ENCODE peak calls at places on chromosomes 5 and 9, in ten cellular contexts. One of them, this sample, is unnamed.

GRCh38 chr9:114214686-114215397 is 59.5 kb downstream of the COL27A1 start:
- ATAC-seq in upper lobe of right lung: no peak
- ATAC-seq in CD4-positive, alpha-beta T cell: no peak
- ATAC-seq in psoas muscle: peak
- ATAC-seq in CD8-positive, alpha-beta T cell: no peak
- ATAC-seq in mucosa of descending colon: no peak
- ATAC-seq in HepG2: no peak
- ATAC-seq in RWPE2: peak
- ATAC-seq in HCT116: no peak
- ATAC-seq in PC-3: no peak
- ATAC-seq in this sample: no peak

GRCh38 chr5:1806199-1806598 is 5.0 kb downstream of the NDUFS6 start:
- ATAC-seq in HepG2: no peak
- ATAC-seq in upper lobe of right lung: no peak
- ATAC-seq in psoas muscle: no peak
- ATAC-seq in mucosa of descending colon: no peak
- ATAC-seq in PC-3: no peak
- ATAC-seq in CD8-positive, alpha-beta T cell: no peak
- ATAC-seq in RWPE2: no peak
- ATAC-seq in CD4-positive, alpha-beta T cell: no peak
- ATAC-seq in HCT116: no peak
- ATAC-seq in this sample: no peak

GRCh38 chr9:134629586-134630392 is 11.8 kb upstream of the COL5A1 start:
- ATAC-seq in upper lobe of right lung: no peak
- ATAC-seq in psoas muscle: no peak
- ATAC-seq in HCT116: no peak
- ATAC-seq in RWPE2: no peak
- ATAC-seq in CD4-positive, alpha-beta T cell: no peak
- ATAC-seq in PC-3: no peak
- ATAC-seq in CD8-positive, alpha-beta T cell: no peak
- ATAC-seq in HepG2: no peak
- ATAC-seq in mucosa of descending colon: no peak
- ATAC-seq in this sample: no peak

GRCh38 chr5:163544041-163544440 is 38.6 kb downstream of the MAT2B start:
- ATAC-seq in psoas muscle: no peak
- ATAC-seq in HCT116: no peak
- ATAC-seq in CD4-positive, alpha-beta T cell: no peak
- ATAC-seq in mucosa of descending colon: no peak
- ATAC-seq in upper lobe of right lung: no peak
- ATAC-seq in PC-3: no peak
- ATAC-seq in RWPE2: no peak
- ATAC-seq in HepG2: no peak
- ATAC-seq in CD8-positive, alpha-beta T cell: no peak
- ATAC-seq in this sample: no peak

GRCh38 chr5:11483630-11484029 is 420.6 kb downstream of the CTNND2 start:
- ATAC-seq in psoas muscle: no peak
- ATAC-seq in HCT116: no peak
- ATAC-seq in CD4-positive, alpha-beta T cell: no peak
- ATAC-seq in CD8-positive, alpha-beta T cell: no peak
- ATAC-seq in upper lobe of right lung: no peak
- ATAC-seq in PC-3: no peak
- ATAC-seq in HepG2: no peak
- ATAC-seq in mucosa of descending colon: no peak
- ATAC-seq in RWPE2: no peak
- ATAC-seq in this sample: no peak

GRCh38 chr5:150440948-150441812 is 8.4 kb downstream of the RPS14 start:
- ATAC-seq in mucosa of descending colon: peak
- ATAC-seq in HCT116: peak
- ATAC-seq in RWPE2: peak
- ATAC-seq in CD8-positive, alpha-beta T cell: no peak
- ATAC-seq in PC-3: peak
- ATAC-seq in psoas muscle: no peak
- ATAC-seq in CD4-positive, alpha-beta T cell: no peak
- ATAC-seq in upper lobe of right lung: no peak
- ATAC-seq in HepG2: peak
- ATAC-seq in this sample: no peak

GRCh38 chr5:15834596-15835245 is 334.7 kb downstream of the FBXL7 start:
- ATAC-seq in psoas muscle: no peak
- ATAC-seq in RWPE2: peak
- ATAC-seq in HCT116: no peak
- ATAC-seq in HepG2: no peak
- ATAC-seq in CD8-positive, alpha-beta T cell: no peak
- ATAC-seq in CD4-positive, alpha-beta T cell: no peak
- ATAC-seq in upper lobe of right lung: no peak
- ATAC-seq in PC-3: peak
- ATAC-seq in mucosa of descending colon: no peak
- ATAC-seq in this sample: no peak

GRCh38 chr9:132877447-132877817 is 652 bp downstream of the AK8 start:
- ATAC-seq in HCT116: no peak
- ATAC-seq in mucosa of descending colon: no peak
- ATAC-seq in CD8-positive, alpha-beta T cell: no peak
- ATAC-seq in RWPE2: no peak
- ATAC-seq in CD4-positive, alpha-beta T cell: no peak
- ATAC-seq in psoas muscle: no peak
- ATAC-seq in upper lobe of right lung: no peak
- ATAC-seq in HepG2: no peak
- ATAC-seq in PC-3: no peak
- ATAC-seq in this sample: no peak

GRCh38 chr9:89529243-89530030 is 31.5 kb upstream of the SEMA4D start:
- ATAC-seq in HCT116: no peak
- ATAC-seq in CD4-positive, alpha-beta T cell: peak
- ATAC-seq in CD8-positive, alpha-beta T cell: peak
- ATAC-seq in psoas muscle: no peak
- ATAC-seq in upper lobe of right lung: peak
- ATAC-seq in mucosa of descending colon: no peak
- ATAC-seq in HepG2: no peak
- ATAC-seq in RWPE2: no peak
- ATAC-seq in PC-3: no peak
- ATAC-seq in this sample: no peak

GRCh38 chr9:134475051-134475790 is 149.0 kb downstream of the RXRA start:
- ATAC-seq in CD4-positive, alpha-beta T cell: peak
- ATAC-seq in mucosa of descending colon: peak
- ATAC-seq in RWPE2: no peak
- ATAC-seq in upper lobe of right lung: peak
- ATAC-seq in psoas muscle: no peak
- ATAC-seq in HepG2: no peak
- ATAC-seq in PC-3: peak
- ATAC-seq in CD8-positive, alpha-beta T cell: peak
- ATAC-seq in HCT116: peak
- ATAC-seq in this sample: peak

GRCh38 chr5:14681236-14681752 is 16.8 kb downstream of the OTULIN start:
- ATAC-seq in psoas muscle: no peak
- ATAC-seq in mucosa of descending colon: no peak
- ATAC-seq in HepG2: no peak
- ATAC-seq in upper lobe of right lung: no peak
- ATAC-seq in HCT116: no peak
- ATAC-seq in RWPE2: no peak
- ATAC-seq in CD8-positive, alpha-beta T cell: no peak
- ATAC-seq in PC-3: no peak
- ATAC-seq in CD4-positive, alpha-beta T cell: no peak
- ATAC-seq in this sample: no peak

GRCh38 chr9:70438341-70438924 is 24.0 kb upstream of the KLF9 start:
- ATAC-seq in psoas muscle: no peak
- ATAC-seq in PC-3: no peak
- ATAC-seq in mucosa of descending colon: peak
- ATAC-seq in HepG2: no peak
- ATAC-seq in CD8-positive, alpha-beta T cell: no peak
- ATAC-seq in upper lobe of right lung: peak
- ATAC-seq in HCT116: peak
- ATAC-seq in RWPE2: peak
- ATAC-seq in CD4-positive, alpha-beta T cell: no peak
- ATAC-seq in this sample: peak

DNA sequence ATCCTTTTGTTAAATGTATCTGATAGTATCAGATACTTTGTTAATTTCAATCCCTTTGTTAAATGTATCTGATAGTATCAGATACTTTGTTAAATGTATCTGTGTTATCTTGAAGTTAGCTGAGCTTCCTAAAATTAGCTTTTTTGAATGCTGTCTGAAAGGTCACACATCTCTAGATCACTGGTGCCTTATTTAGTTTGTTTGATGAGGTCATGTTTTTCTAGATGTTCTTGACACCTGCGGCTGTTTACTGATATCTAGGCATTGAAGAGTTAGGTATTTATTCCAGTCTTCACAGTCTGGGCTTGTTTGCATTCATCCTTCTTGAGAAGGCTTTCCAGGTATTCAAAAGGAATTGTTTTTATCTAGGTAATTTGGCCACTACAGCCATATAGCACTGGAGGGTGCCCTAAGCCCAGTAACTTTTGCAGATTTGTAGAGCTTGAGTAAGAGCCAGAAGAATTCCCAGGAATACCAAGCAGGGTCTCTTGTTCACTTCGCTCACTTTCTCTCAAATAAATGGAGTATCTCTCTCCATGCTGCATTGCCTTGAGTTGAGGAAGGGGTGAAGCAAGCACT is 435.4 kb upstream of the GRAMD2B start:
- ATAC-seq in upper lobe of right lung: no peak
- ATAC-seq in HCT116: no peak
- ATAC-seq in PC-3: no peak
- ATAC-seq in mucosa of descending colon: no peak
- ATAC-seq in psoas muscle: no peak
- ATAC-seq in CD8-positive, alpha-beta T cell: no peak
- ATAC-seq in RWPE2: no peak
- ATAC-seq in HepG2: no peak
- ATAC-seq in CD4-positive, alpha-beta T cell: no peak
- ATAC-seq in this sample: no peak
- TF ChIP-seq CTCF in upper lobe of right lung: no peak
- TF ChIP-seq CTCF in HCT116: no peak
- TF ChIP-seq CTCF in PC-3: no peak
- TF ChIP-seq CTCF in mucosa of descending colon: no peak
- TF ChIP-seq CTCF in psoas muscle: no peak
- TF ChIP-seq CTCF in CD8-positive, alpha-beta T cell: no peak
- TF ChIP-seq CTCF in RWPE2: no peak
- TF ChIP-seq CTCF in HepG2: no peak
- TF ChIP-seq CTCF in CD4-positive, alpha-beta T cell: no peak
- TF ChIP-seq CTCF in this sample: no peak

GRCh38 chr5:95735436-95735835 is 4.3 kb downstream of the RHOBTB3 start:
- ATAC-seq in upper lobe of right lung: no peak
- ATAC-seq in HepG2: no peak
- ATAC-seq in HCT116: no peak
- ATAC-seq in PC-3: no peak
- ATAC-seq in CD8-positive, alpha-beta T cell: no peak
- ATAC-seq in psoas muscle: no peak
- ATAC-seq in CD4-positive, alpha-beta T cell: no peak
- ATAC-seq in RWPE2: no peak
- ATAC-seq in mucosa of descending colon: peak
- ATAC-seq in this sample: no peak
- TF ChIP-seq CTCF in upper lobe of right lung: no peak
- TF ChIP-seq CTCF in HepG2: no peak
- TF ChIP-seq CTCF in HCT116: no peak
- TF ChIP-seq CTCF in PC-3: no peak
- TF ChIP-seq CTCF in CD8-positive, alpha-beta T cell: no peak
- TF ChIP-seq CTCF in psoas muscle: no peak
- TF ChIP-seq CTCF in CD4-positive, alpha-beta T cell: no peak
- TF ChIP-seq CTCF in RWPE2: no peak
- TF ChIP-seq CTCF in mucosa of descending colon: no peak
- TF ChIP-seq CTCF in this sample: no peak

DNA sequence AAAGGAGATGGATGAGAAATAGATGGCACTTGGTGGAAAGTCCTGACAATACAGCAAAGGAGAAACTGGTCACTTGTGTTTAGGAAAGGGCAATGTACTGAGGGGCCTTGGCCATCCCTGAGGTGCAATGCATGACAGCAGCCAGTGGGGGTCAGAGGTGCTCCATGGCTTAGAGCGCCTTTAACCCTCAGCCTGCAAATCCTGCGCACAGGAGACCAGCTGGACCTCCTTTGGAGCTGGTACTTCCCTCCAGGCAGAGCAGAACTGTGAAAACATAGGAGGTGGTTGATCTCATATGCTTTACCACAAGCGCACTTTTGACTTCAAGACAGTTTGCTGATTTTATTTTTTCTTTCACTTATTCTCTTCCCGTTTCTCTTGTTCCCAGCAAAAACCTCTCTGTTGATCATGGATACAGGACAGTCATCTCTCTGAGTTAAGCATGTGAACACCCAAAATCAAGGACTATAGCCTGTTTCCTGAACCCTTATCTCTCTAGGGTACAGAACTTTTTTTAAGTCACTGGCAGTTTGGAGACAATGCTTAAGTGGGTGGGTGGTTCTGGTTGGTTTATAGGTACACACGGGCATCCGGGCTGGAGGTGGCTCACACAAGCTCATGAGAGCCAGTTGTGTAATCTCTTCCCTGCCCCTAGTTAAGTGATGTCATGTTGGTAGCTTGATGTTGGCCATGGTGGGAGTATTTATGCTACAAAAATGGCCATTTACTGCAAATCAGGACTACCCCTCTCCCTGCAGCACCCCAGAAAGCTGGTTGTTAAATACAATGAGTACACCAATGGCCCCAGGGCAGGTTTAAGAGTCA is 37.6 kb upstream of the ANKRD55 start:
- ATAC-seq in psoas muscle: peak
- ATAC-seq in mucosa of descending colon: peak
- ATAC-seq in HepG2: peak
- ATAC-seq in upper lobe of right lung: peak
- ATAC-seq in HCT116: peak
- ATAC-seq in CD4-positive, alpha-beta T cell: peak
- ATAC-seq in PC-3: peak
- ATAC-seq in RWPE2: peak
- ATAC-seq in CD8-positive, alpha-beta T cell: peak
- ATAC-seq in this sample: peak
- TF ChIP-seq CTCF in psoas muscle: peak
- TF ChIP-seq CTCF in mucosa of descending colon: peak
- TF ChIP-seq CTCF in HepG2: peak
- TF ChIP-seq CTCF in upper lobe of right lung: peak
- TF ChIP-seq CTCF in HCT116: peak
- TF ChIP-seq CTCF in CD4-positive, alpha-beta T cell: peak
- TF ChIP-seq CTCF in PC-3: peak
- TF ChIP-seq CTCF in RWPE2: peak
- TF ChIP-seq CTCF in CD8-positive, alpha-beta T cell: peak
- TF ChIP-seq CTCF in this sample: peak

GRCh38 chr9:97283768-97284167 is 23.7 kb upstream of the CCDC180 start:
- ATAC-seq in PC-3: no peak
- ATAC-seq in CD4-positive, alpha-beta T cell: no peak
- ATAC-seq in HCT116: no peak
- ATAC-seq in HepG2: no peak
- ATAC-seq in mucosa of descending colon: no peak
- ATAC-seq in psoas muscle: no peak
- ATAC-seq in RWPE2: no peak
- ATAC-seq in upper lobe of right lung: no peak
- ATAC-seq in CD8-positive, alpha-beta T cell: no peak
- ATAC-seq in this sample: no peak

GRCh38 chr9:97280755-97281330 is 26.6 kb upstream of the CCDC180 start:
- ATAC-seq in RWPE2: no peak
- ATAC-seq in HCT116: no peak
- ATAC-seq in PC-3: no peak
- ATAC-seq in CD4-positive, alpha-beta T cell: no peak
- ATAC-seq in HepG2: no peak
- ATAC-seq in mucosa of descending colon: no peak
- ATAC-seq in upper lobe of right lung: no peak
- ATAC-seq in CD8-positive, alpha-beta T cell: no peak
- ATAC-seq in psoas muscle: no peak
- ATAC-seq in this sample: no peak

DNA sequence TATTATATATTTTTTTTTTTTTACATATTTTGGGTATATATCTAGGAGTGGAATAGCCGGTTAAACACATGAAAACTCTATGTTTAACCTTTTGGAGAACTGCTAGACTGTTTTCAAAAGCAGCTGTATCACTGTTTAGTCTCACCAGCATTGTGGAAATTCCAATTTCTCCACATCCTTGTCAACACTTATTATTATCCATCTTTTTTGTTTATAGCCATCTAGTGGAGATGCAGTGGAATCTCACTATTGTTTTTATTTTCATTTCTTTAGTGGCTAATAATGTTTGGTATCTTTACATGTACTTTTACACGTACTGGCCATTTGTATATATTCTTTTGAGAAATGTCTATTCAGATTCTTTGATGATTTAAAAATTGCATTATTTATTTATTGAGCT is 22.7 kb upstream of the CCDC180 start:
- ATAC-seq in psoas muscle: no peak
- ATAC-seq in mucosa of descending colon: no peak
- ATAC-seq in RWPE2: no peak
- ATAC-seq in HCT116: no peak
- ATAC-seq in HepG2: no peak
- ATAC-seq in CD4-positive, alpha-beta T cell: no peak
- ATAC-seq in upper lobe of right lung: no peak
- ATAC-seq in CD8-positive, alpha-beta T cell: no peak
- ATAC-seq in PC-3: no peak
- ATAC-seq in this sample: no peak
- TF ChIP-seq CTCF in psoas muscle: no peak
- TF ChIP-seq CTCF in mucosa of descending colon: no peak
- TF ChIP-seq CTCF in RWPE2: peak
- TF ChIP-seq CTCF in HCT116: peak
- TF ChIP-seq CTCF in HepG2: no peak
- TF ChIP-seq CTCF in CD4-positive, alpha-beta T cell: peak
- TF ChIP-seq CTCF in upper lobe of right lung: no peak
- TF ChIP-seq CTCF in CD8-positive, alpha-beta T cell: no peak
- TF ChIP-seq CTCF in PC-3: no peak
- TF ChIP-seq CTCF in this sample: no peak

This sample was measured in gastroesophageal sphincter.